ENCODE peak calls at places on chromosomes 11 and 22, in nine cellular contexts. One of them, this sample, is unnamed.

GRCh38 chr11:13595166-13595565 is 73.3 kb upstream of the FAR1 start:
- DNase-seq in tibial nerve: no peak
- DNase-seq in small intestine: no peak
- DNase-seq in upper lobe of right lung: no peak
- DNase-seq in ascending aorta: no peak
- DNase-seq in right cardiac atrium: no peak
- DNase-seq in astrocyte of the spinal cord: no peak
- DNase-seq in fibroblast of pulmonary artery: no peak
- DNase-seq in body of pancreas: no peak
- DNase-seq in this sample: no peak

GRCh38 chr22:38148252-38148651 is 33.4 kb downstream of the PLA2G6 start:
- DNase-seq in tibial nerve: no peak
- DNase-seq in small intestine: no peak
- DNase-seq in upper lobe of right lung: peak; percentile 23
- DNase-seq in ascending aorta: no peak
- DNase-seq in right cardiac atrium: peak; percentile 13
- DNase-seq in astrocyte of the spinal cord: peak; percentile 83
- DNase-seq in fibroblast of pulmonary artery: peak; percentile 54
- DNase-seq in body of pancreas: no peak
- DNase-seq in this sample: no peak

GRCh38 chr11:93567406-93567819 is 24.2 kb upstream of the SMCO4 start:
- DNase-seq in tibial nerve: peak; percentile 12
- DNase-seq in small intestine: peak; percentile 59
- DNase-seq in upper lobe of right lung: no peak
- DNase-seq in ascending aorta: peak; percentile 95
- DNase-seq in right cardiac atrium: peak; percentile 91
- DNase-seq in astrocyte of the spinal cord: peak; percentile 32
- DNase-seq in fibroblast of pulmonary artery: peak; percentile 3
- DNase-seq in body of pancreas: peak; percentile 79
- DNase-seq in this sample: no peak

GRCh38 chr11:8566613-8567210 is 27.3 kb downstream of the STK33 start:
- DNase-seq in tibial nerve: no peak
- DNase-seq in small intestine: peak; percentile 52
- DNase-seq in upper lobe of right lung: no peak
- DNase-seq in ascending aorta: no peak
- DNase-seq in right cardiac atrium: peak; percentile 14
- DNase-seq in astrocyte of the spinal cord: peak; percentile 68
- DNase-seq in fibroblast of pulmonary artery: peak; percentile 68
- DNase-seq in body of pancreas: no peak
- DNase-seq in this sample: no peak

GRCh38 chr22:35229865-35230264 is 27.4 kb upstream of the HMGXB4 start:
- DNase-seq in tibial nerve: no peak
- DNase-seq in small intestine: no peak
- DNase-seq in upper lobe of right lung: no peak
- DNase-seq in ascending aorta: no peak
- DNase-seq in right cardiac atrium: no peak
- DNase-seq in astrocyte of the spinal cord: no peak
- DNase-seq in fibroblast of pulmonary artery: no peak
- DNase-seq in body of pancreas: no peak
- DNase-seq in this sample: no peak

GRCh38 chr11:640021-640706 is 3.1 kb downstream of the DRD4 start:
- DNase-seq in tibial nerve: no peak
- DNase-seq in small intestine: no peak
- DNase-seq in upper lobe of right lung: no peak
- DNase-seq in ascending aorta: no peak
- DNase-seq in right cardiac atrium: peak; percentile 37
- DNase-seq in astrocyte of the spinal cord: no peak
- DNase-seq in fibroblast of pulmonary artery: no peak
- DNase-seq in body of pancreas: no peak
- DNase-seq in this sample: no peak

GRCh38 chr22:17410576-17410975 is 41.3 kb downstream of the CECR2 start:
- DNase-seq in tibial nerve: no peak
- DNase-seq in small intestine: no peak
- DNase-seq in upper lobe of right lung: no peak
- DNase-seq in ascending aorta: no peak
- DNase-seq in right cardiac atrium: no peak
- DNase-seq in astrocyte of the spinal cord: no peak
- DNase-seq in fibroblast of pulmonary artery: no peak
- DNase-seq in body of pancreas: no peak
- DNase-seq in this sample: no peak

GRCh38 chr11:74443071-74443864 is 24.1 kb downstream of the KCNE3 start:
- DNase-seq in tibial nerve: no peak
- DNase-seq in small intestine: peak; percentile 55
- DNase-seq in upper lobe of right lung: no peak
- DNase-seq in ascending aorta: no peak
- DNase-seq in right cardiac atrium: no peak
- DNase-seq in astrocyte of the spinal cord: peak; percentile 59
- DNase-seq in fibroblast of pulmonary artery: peak; percentile 41
- DNase-seq in body of pancreas: peak; percentile 78
- DNase-seq in this sample: no peak

GRCh38 chr11:75543808-75544207 is 18.1 kb upstream of the GDPD5 start:
- DNase-seq in tibial nerve: no peak
- DNase-seq in small intestine: no peak
- DNase-seq in upper lobe of right lung: no peak
- DNase-seq in ascending aorta: no peak
- DNase-seq in right cardiac atrium: no peak
- DNase-seq in astrocyte of the spinal cord: no peak
- DNase-seq in fibroblast of pulmonary artery: no peak
- DNase-seq in body of pancreas: no peak
- DNase-seq in this sample: no peak

GRCh38 chr11:134638796-134639540 is 226.9 kb upstream of the B3GAT1 start:
- DNase-seq in tibial nerve: no peak
- DNase-seq in small intestine: no peak
- DNase-seq in upper lobe of right lung: no peak
- DNase-seq in ascending aorta: no peak
- DNase-seq in right cardiac atrium: no peak
- DNase-seq in astrocyte of the spinal cord: no peak
- DNase-seq in fibroblast of pulmonary artery: no peak
- DNase-seq in body of pancreas: no peak
- DNase-seq in this sample: peak; percentile 87

GRCh38 chr11:15775051-15775541 is 581.2 kb downstream of the SOX6 start:
- DNase-seq in tibial nerve: no peak
- DNase-seq in small intestine: no peak
- DNase-seq in upper lobe of right lung: no peak
- DNase-seq in ascending aorta: peak; percentile 65
- DNase-seq in right cardiac atrium: peak; percentile 69
- DNase-seq in astrocyte of the spinal cord: peak; percentile 33
- DNase-seq in fibroblast of pulmonary artery: peak; percentile 13
- DNase-seq in body of pancreas: no peak
- DNase-seq in this sample: no peak

GRCh38 chr11:1326435-1327063 is 17.1 kb upstream of the TOLLIP start:
- DNase-seq in tibial nerve: no peak
- DNase-seq in small intestine: no peak
- DNase-seq in upper lobe of right lung: no peak
- DNase-seq in ascending aorta: no peak
- DNase-seq in right cardiac atrium: no peak
- DNase-seq in astrocyte of the spinal cord: no peak
- DNase-seq in fibroblast of pulmonary artery: no peak
- DNase-seq in body of pancreas: no peak
- DNase-seq in this sample: no peak

GRCh38 chr11:130915556-130916237 is 582 bp downstream of the SNX19 start:
- DNase-seq in tibial nerve: no peak
- DNase-seq in small intestine: no peak
- DNase-seq in upper lobe of right lung: no peak
- DNase-seq in ascending aorta: no peak
- DNase-seq in right cardiac atrium: peak; percentile 53
- DNase-seq in astrocyte of the spinal cord: no peak
- DNase-seq in fibroblast of pulmonary artery: no peak
- DNase-seq in body of pancreas: no peak
- DNase-seq in this sample: no peak

GRCh38 chr11:99066609-99067008 is 45.9 kb downstream of the CNTN5 start:
- DNase-seq in tibial nerve: no peak
- DNase-seq in small intestine: no peak
- DNase-seq in upper lobe of right lung: no peak
- DNase-seq in ascending aorta: no peak
- DNase-seq in right cardiac atrium: no peak
- DNase-seq in astrocyte of the spinal cord: no peak
- DNase-seq in fibroblast of pulmonary artery: no peak
- DNase-seq in body of pancreas: no peak
- DNase-seq in this sample: no peak

GRCh38 chr11:6233984-6234313 is 487 bp downstream of the FHIP1B start:
- DNase-seq in tibial nerve: no peak
- DNase-seq in small intestine: no peak
- DNase-seq in upper lobe of right lung: no peak
- DNase-seq in ascending aorta: no peak
- DNase-seq in right cardiac atrium: peak; percentile 57
- DNase-seq in astrocyte of the spinal cord: no peak
- DNase-seq in fibroblast of pulmonary artery: no peak
- DNase-seq in body of pancreas: no peak
- DNase-seq in this sample: no peak

GRCh38 chr11:27329867-27330632 is 33.0 kb downstream of the CCDC34 start:
- DNase-seq in tibial nerve: no peak
- DNase-seq in small intestine: no peak
- DNase-seq in upper lobe of right lung: no peak
- DNase-seq in ascending aorta: no peak
- DNase-seq in right cardiac atrium: no peak
- DNase-seq in astrocyte of the spinal cord: no peak
- DNase-seq in fibroblast of pulmonary artery: no peak
- DNase-seq in body of pancreas: no peak
- DNase-seq in this sample: no peak

GRCh38 chr11:26806209-26806608 is 84.3 kb upstream of the SLC5A12 start:
- DNase-seq in tibial nerve: no peak
- DNase-seq in small intestine: no peak
- DNase-seq in upper lobe of right lung: no peak
- DNase-seq in ascending aorta: no peak
- DNase-seq in right cardiac atrium: no peak
- DNase-seq in astrocyte of the spinal cord: no peak
- DNase-seq in fibroblast of pulmonary artery: peak; percentile 4
- DNase-seq in body of pancreas: no peak
- DNase-seq in this sample: no peak

GRCh38 chr11:2804189-2804588 is 81.4 kb downstream of the CDKN1C start:
- DNase-seq in tibial nerve: no peak
- DNase-seq in small intestine: no peak
- DNase-seq in upper lobe of right lung: peak; percentile 55
- DNase-seq in ascending aorta: peak; percentile 40
- DNase-seq in right cardiac atrium: peak; percentile 24
- DNase-seq in astrocyte of the spinal cord: no peak
- DNase-seq in fibroblast of pulmonary artery: no peak
- DNase-seq in body of pancreas: peak; percentile 5
- DNase-seq in this sample: no peak

GRCh38 chr22:32473388-32473952 is 1.1 kb upstream of the FBXO7 start:
- DNase-seq in tibial nerve: peak; percentile 13
- DNase-seq in small intestine: peak; percentile 77
- DNase-seq in upper lobe of right lung: no peak
- DNase-seq in ascending aorta: no peak
- DNase-seq in right cardiac atrium: peak; percentile 50
- DNase-seq in astrocyte of the spinal cord: peak; percentile 76
- DNase-seq in fibroblast of pulmonary artery: peak; percentile 76
- DNase-seq in body of pancreas: no peak
- DNase-seq in this sample: peak; percentile 35

GRCh38 chr11:81870066-81870412 is 863.6 kb downstream of the FAM181B start:
- DNase-seq in tibial nerve: no peak
- DNase-seq in small intestine: no peak
- DNase-seq in upper lobe of right lung: no peak
- DNase-seq in ascending aorta: no peak
- DNase-seq in right cardiac atrium: no peak
- DNase-seq in astrocyte of the spinal cord: no peak
- DNase-seq in fibroblast of pulmonary artery: no peak
- DNase-seq in body of pancreas: no peak
- DNase-seq in this sample: no peak

GRCh38 chr11:81874627-81875026 is 859.0 kb downstream of the FAM181B start:
- DNase-seq in tibial nerve: no peak
- DNase-seq in small intestine: peak; percentile 33
- DNase-seq in upper lobe of right lung: no peak
- DNase-seq in ascending aorta: no peak
- DNase-seq in right cardiac atrium: no peak
- DNase-seq in astrocyte of the spinal cord: no peak
- DNase-seq in fibroblast of pulmonary artery: no peak
- DNase-seq in body of pancreas: no peak
- DNase-seq in this sample: peak; percentile 51

GRCh38 chr11:81870815-81871214 is 862.8 kb downstream of the FAM181B start:
- DNase-seq in tibial nerve: no peak
- DNase-seq in small intestine: no peak
- DNase-seq in upper lobe of right lung: no peak
- DNase-seq in ascending aorta: no peak
- DNase-seq in right cardiac atrium: no peak
- DNase-seq in astrocyte of the spinal cord: no peak
- DNase-seq in fibroblast of pulmonary artery: no peak
- DNase-seq in body of pancreas: no peak
- DNase-seq in this sample: no peak

GRCh38 chr11:81869337-81870065 is 864.2 kb downstream of the FAM181B start:
- DNase-seq in tibial nerve: no peak
- DNase-seq in small intestine: peak; percentile 71
- DNase-seq in upper lobe of right lung: no peak
- DNase-seq in ascending aorta: no peak
- DNase-seq in right cardiac atrium: no peak
- DNase-seq in astrocyte of the spinal cord: peak; percentile 48
- DNase-seq in fibroblast of pulmonary artery: peak; percentile 10
- DNase-seq in body of pancreas: no peak
- DNase-seq in this sample: peak; percentile 84
- H3K4me3 ChIP-seq in tibial nerve: no peak overlapping the region
- H3K4me3 ChIP-seq in small intestine: no peak overlapping the region
- H3K4me3 ChIP-seq in upper lobe of right lung: no peak overlapping the region
- H3K4me3 ChIP-seq in ascending aorta: no peak overlapping the region
- H3K4me3 ChIP-seq in right cardiac atrium: no peak overlapping the region
- H3K4me3 ChIP-seq in astrocyte of the spinal cord: no peak overlapping the region
- H3K4me3 ChIP-seq in fibroblast of pulmonary artery: no peak overlapping the region
- H3K4me3 ChIP-seq in body of pancreas: no peak overlapping the region
- H3K4me3 ChIP-seq in this sample: no peak overlapping the region

DNA sequence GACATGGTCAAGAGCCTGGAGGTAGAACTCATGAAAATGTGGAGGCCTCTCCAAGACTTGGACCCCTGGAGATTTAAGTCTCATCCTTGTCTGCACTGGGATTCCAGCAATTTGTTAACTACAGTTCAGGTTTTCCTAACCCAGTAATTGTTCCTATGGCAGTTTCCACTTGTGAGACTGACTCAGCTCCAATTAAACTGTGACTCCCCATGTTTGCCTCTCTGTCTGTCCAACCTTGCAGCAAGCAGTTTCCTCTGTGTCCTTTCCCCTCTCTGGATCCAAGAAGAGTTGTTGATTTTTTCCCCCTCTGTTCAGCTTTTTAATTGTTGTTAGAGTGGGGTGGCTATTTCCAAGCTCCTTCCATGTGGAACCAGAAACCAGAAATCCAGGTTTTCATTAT is 16.2 kb upstream of the ARHGAP20 start:
- DNase-seq in tibial nerve: no peak
- DNase-seq in small intestine: no peak
- DNase-seq in upper lobe of right lung: no peak
- DNase-seq in ascending aorta: no peak
- DNase-seq in right cardiac atrium: no peak
- DNase-seq in astrocyte of the spinal cord: no peak
- DNase-seq in fibroblast of pulmonary artery: no peak
- DNase-seq in body of pancreas: no peak
- DNase-seq in this sample: no peak
- H3K4me3 ChIP-seq in tibial nerve: no peak overlapping the region
- H3K4me3 ChIP-seq in small intestine: no peak overlapping the region
- H3K4me3 ChIP-seq in upper lobe of right lung: no peak overlapping the region
- H3K4me3 ChIP-seq in ascending aorta: no peak overlapping the region
- H3K4me3 ChIP-seq in right cardiac atrium: no peak overlapping the region
- H3K4me3 ChIP-seq in astrocyte of the spinal cord: no peak overlapping the region
- H3K4me3 ChIP-seq in fibroblast of pulmonary artery: no peak overlapping the region
- H3K4me3 ChIP-seq in body of pancreas: no peak overlapping the region
- H3K4me3 ChIP-seq in this sample: no peak overlapping the region

GRCh38 chr22:50303515-50303847 is 4.0 kb downstream of the PLXNB2 start:
- DNase-seq in tibial nerve: no peak
- DNase-seq in small intestine: no peak
- DNase-seq in upper lobe of right lung: no peak
- DNase-seq in ascending aorta: no peak
- DNase-seq in right cardiac atrium: peak; percentile 79
- DNase-seq in astrocyte of the spinal cord: no peak
- DNase-seq in fibroblast of pulmonary artery: no peak
- DNase-seq in body of pancreas: no peak
- DNase-seq in this sample: no peak
- H3K4me3 ChIP-seq in tibial nerve: no peak overlapping the region
- H3K4me3 ChIP-seq in small intestine: no peak overlapping the region
- H3K4me3 ChIP-seq in upper lobe of right lung: peak overlapping the region; percentile 85
- H3K4me3 ChIP-seq in ascending aorta: peak overlapping the region; percentile 71
- H3K4me3 ChIP-seq in right cardiac atrium: no peak overlapping the region
- H3K4me3 ChIP-seq in astrocyte of the spinal cord: no peak overlapping the region
- H3K4me3 ChIP-seq in fibroblast of pulmonary artery: no peak overlapping the region
- H3K4me3 ChIP-seq in body of pancreas: no peak overlapping the region
- H3K4me3 ChIP-seq in this sample: no peak overlapping the region

GRCh38 chr11:72240461-72241289 is 3.3 kb downstream of the PHOX2A start:
- DNase-seq in tibial nerve: no peak
- DNase-seq in small intestine: peak; percentile 8
- DNase-seq in upper lobe of right lung: peak; percentile 62
- DNase-seq in ascending aorta: no peak
- DNase-seq in right cardiac atrium: no peak
- DNase-seq in astrocyte of the spinal cord: no peak
- DNase-seq in fibroblast of pulmonary artery: no peak
- DNase-seq in body of pancreas: no peak
- DNase-seq in this sample: no peak
- H3K4me3 ChIP-seq in tibial nerve: peak overlapping the region; percentile 31
- H3K4me3 ChIP-seq in small intestine: no peak overlapping the region
- H3K4me3 ChIP-seq in upper lobe of right lung: peak overlapping the region; percentile 42
- H3K4me3 ChIP-seq in ascending aorta: peak overlapping the region; percentile 56
- H3K4me3 ChIP-seq in right cardiac atrium: peak overlapping the region; percentile 44
- H3K4me3 ChIP-seq in astrocyte of the spinal cord: no peak overlapping the region
- H3K4me3 ChIP-seq in fibroblast of pulmonary artery: no peak overlapping the region
- H3K4me3 ChIP-seq in body of pancreas: no peak overlapping the region
- H3K4me3 ChIP-seq in this sample: no peak overlapping the region

This sample was measured in DND-41.